ENCODE peak calls at places on chromosomes 6 and 20, in eight cellular contexts. M is adrenal gland, W is left lung, F is neural progenitor cell, R is foreskin keratinocyte, B is ascending aorta, I is psoas muscle, O is mammary epithelial cell. E is an unnamed sample. For H3K4me1, the result is how much of the 10 kb centered on the place peaks cover.

GRCh38 chr20:62453186-62453808 is 22.5 kb downstream of the GATA5 start:
- DNase-seq in M (no peak), W (no peak), F (no peak), R (no peak), B (no peak), I (no peak), O (no peak), E (no peak)

GRCh38 chr20:33010133-33010504 is 2.6 kb downstream of the BPIFB2 start:
- DNase-seq in M (no peak), W (no peak), F (no peak), R (no peak), B (no peak), I (no peak), O (no peak), E (no peak)

GRCh38 chr6:169315830-169316614 is 62.4 kb upstream of the THBS2 start:
- DNase-seq in M (no peak), W (no peak), F (no peak), R (no peak), B (no peak), I (no peak), O (no peak), E (no peak)

GRCh38 chr6:44235269-44235668 is 11.6 kb upstream of the HSP90AB1 start:
- DNase-seq in M (no peak), W (peak), F (no peak), R (no peak), B (no peak), I (no peak), O (no peak), E (no peak)

GRCh38 chr20:10304474-10305046 is 85.9 kb downstream of the SNAP25 start:
- DNase-seq in M (no peak), W (no peak), F (no peak), R (no peak), B (no peak), I (no peak), O (no peak), E (no peak)

GRCh38 chr6:40807484-40807883 is 220.3 kb upstream of the LRFN2 start:
- DNase-seq in M (no peak), W (no peak), F (no peak), R (peak), B (no peak), I (no peak), O (peak), E (no peak)

GRCh38 chr6:39239527-39240154 is 10.4 kb upstream of the KCNK5 start:
- DNase-seq in M (no peak), W (no peak), F (peak), R (no peak), B (no peak), I (no peak), O (no peak), E (no peak)

GRCh38 chr6:30727920-30728605 is 7.9 kb downstream of the TUBB start:
- DNase-seq in M (peak), W (no peak), F (no peak), R (no peak), B (no peak), I (no peak), O (no peak), E (no peak)

GRCh38 chr6:113644861-113645575 is 212.1 kb upstream of the MARCKS start:
- DNase-seq in M (no peak), W (no peak), F (no peak), R (peak), B (no peak), I (no peak), O (peak), E (no peak)

GRCh38 chr20:23626040-23626620 is 11.6 kb downstream of the CST3 start:
- DNase-seq in M (no peak), W (no peak), F (no peak), R (peak), B (no peak), I (no peak), O (peak), E (peak)

GRCh38 chr6:16760536-16761468 is at the start of gene ATXN1:
- DNase-seq in M (peak), W (no peak), F (peak), R (peak), B (peak), I (peak), O (peak), E (peak)

GRCh38 chr6:12165722-12166121 is 124.4 kb upstream of the EDN1 start:
- DNase-seq in M (no peak), W (no peak), F (no peak), R (no peak), B (no peak), I (no peak), O (no peak), E (no peak)

GRCh38 chr6:129671442-129672344 is 38.3 kb downstream of the ARHGAP18 start:
- DNase-seq in M (peak), W (no peak), F (peak), R (no peak), B (peak), I (no peak), O (no peak), E (no peak)

GRCh38 chr6:90301816-90302215 is 5.2 kb upstream of the BACH2 start:
- DNase-seq in M (no peak), W (no peak), F (no peak), R (no peak), B (no peak), I (no peak), O (no peak), E (no peak)

GRCh38 chr6:80094017-80094416 is 12.5 kb upstream of the BCKDHB start:
- DNase-seq in M (no peak), W (no peak), F (peak), R (no peak), B (no peak), I (no peak), O (no peak), E (no peak)

GRCh38 chr6:80676386-80676785 is 569.9 kb downstream of the BCKDHB start:
- DNase-seq in M (no peak), W (no peak), F (no peak), R (no peak), B (no peak), I (no peak), O (peak), E (no peak)

GRCh38 chr6:52543262-52543661 is 33.6 kb downstream of the TRAM2 start:
- DNase-seq in M (no peak), W (no peak), F (no peak), R (no peak), B (no peak), I (no peak), O (no peak), E (no peak)

GRCh38 chr20:59403261-59403961 is 103.0 kb downstream of the EDN3 start:
- DNase-seq in M (peak), W (no peak), F (peak), R (no peak), B (no peak), I (peak), O (no peak), E (no peak)
- H3K27ac ChIP-seq in M (no peak), W (no peak), F (no peak), R (no peak), B (no peak), I (no peak), O (no peak), E (no peak)

GRCh38 chr6:142756215-142756630 is 188.8 kb downstream of the HIVEP2 start:
- DNase-seq in M (no peak), W (no peak), F (no peak), R (peak), B (no peak), I (no peak), O (peak), E (no peak)
- TF ChIP-seq CTCF in M (no peak), W (no peak), F (no peak), R (peak), B (no peak), I (no peak), O (no peak), E (no peak)

DNA sequence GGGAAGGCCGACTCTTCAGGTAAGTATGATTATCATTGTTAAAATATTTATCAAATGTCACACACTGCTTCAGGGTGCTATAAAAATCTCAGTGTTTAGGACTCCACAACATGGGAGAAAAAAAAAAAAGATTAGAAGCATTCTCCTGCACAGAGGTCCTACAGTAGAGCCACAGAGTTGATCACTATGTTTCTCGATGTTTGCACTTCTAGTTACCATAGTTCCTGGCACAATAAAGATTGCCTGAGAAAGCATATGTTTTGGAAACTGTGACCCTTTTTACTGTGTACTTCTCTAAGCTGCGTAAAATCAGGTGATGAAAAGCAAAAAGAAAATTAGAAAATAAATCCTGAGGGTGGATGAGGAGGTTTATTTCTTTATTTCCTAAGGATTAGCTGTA is 269.9 kb upstream of the SYNCRIP start:
- DNase-seq in M (no peak), W (no peak), F (no peak), R (no peak), B (no peak), I (no peak), O (no peak), E (no peak)
- H3K4me1 ChIP-seq in M (under half), W (under half), F (under half), R (under half), B (under half), I (under half), O (under half), E (under half)

GRCh38 chr20:37316775-37317170 is 27.3 kb downstream of the MANBAL start:
- DNase-seq in M (no peak), W (no peak), F (no peak), R (no peak), B (no peak), I (no peak), O (no peak), E (no peak)
- H3K27ac ChIP-seq in M (no peak), W (no peak), F (no peak), R (no peak), B (peak), I (no peak), O (no peak), E (no peak)

DNA sequence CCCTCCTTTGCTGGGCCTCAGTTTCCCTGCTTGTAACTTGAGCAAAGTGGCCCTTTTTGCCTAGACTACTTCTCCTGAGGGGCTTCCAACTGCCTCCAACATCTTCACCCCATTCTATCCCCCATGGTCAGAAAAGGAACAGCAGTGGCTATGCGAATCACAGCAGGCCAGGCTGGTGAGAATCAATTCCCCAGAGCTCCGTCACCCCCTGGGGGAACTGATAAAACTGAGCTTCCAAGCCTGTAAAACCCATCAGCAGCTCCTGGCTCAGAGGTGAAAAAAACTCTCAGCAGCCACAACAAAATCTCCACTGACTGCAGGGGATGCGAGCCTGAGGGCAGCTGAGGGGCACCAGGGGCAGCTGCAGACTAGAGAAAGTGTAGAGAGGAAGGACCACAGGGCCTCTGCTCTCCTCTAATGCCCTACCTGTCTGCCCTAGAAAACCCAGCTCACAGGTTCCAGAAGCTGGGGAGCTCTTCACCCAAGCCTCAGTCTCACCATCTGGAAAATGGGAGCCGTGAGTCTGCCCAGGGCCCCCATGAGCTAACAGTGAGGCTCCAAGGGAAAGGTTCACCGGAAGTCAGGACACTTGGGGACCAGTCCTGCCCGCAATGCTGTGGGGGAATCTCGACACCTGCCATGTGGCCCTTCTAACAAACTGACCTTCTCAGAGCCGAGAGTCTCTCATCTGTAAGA is 120.6 kb downstream of the GRM4 start:
- DNase-seq in M (no peak), W (no peak), F (no peak), R (no peak), B (no peak), I (no peak), O (no peak), E (no peak)
- TF ChIP-seq CTCF in M (no peak), W (no peak), F (no peak), R (no peak), B (no peak), I (no peak), O (no peak), E (no peak)

GRCh38 chr20:60255426-60255825 is 297.2 kb downstream of the CDH26 start:
- DNase-seq in M (peak), W (no peak), F (peak), R (no peak), B (no peak), I (no peak), O (no peak), E (no peak)

GRCh38 chr20:60254901-60255411 is 296.7 kb downstream of the CDH26 start:
- DNase-seq in M (peak), W (no peak), F (peak), R (no peak), B (no peak), I (no peak), O (peak), E (no peak)

GRCh38 chr20:60255866-60256265 is 297.6 kb downstream of the CDH26 start:
- DNase-seq in M (peak), W (no peak), F (no peak), R (no peak), B (no peak), I (no peak), O (no peak), E (no peak)

GRCh38 chr20:60252866-60253265 is 294.6 kb downstream of the CDH26 start:
- DNase-seq in M (no peak), W (no peak), F (no peak), R (no peak), B (no peak), I (no peak), O (no peak), E (no peak)

GRCh38 chr20:60253471-60253870 is 295.2 kb downstream of the CDH26 start:
- DNase-seq in M (no peak), W (no peak), F (no peak), R (no peak), B (no peak), I (no peak), O (no peak), E (no peak)
- H3K4me1 ChIP-seq in M (under half), W (under half), F (under half), R (under half), B (under half), I (under half), O (under half), E (under half)

GRCh38 chr6:144330588-144330987 is 45.5 kb downstream of the UTRN start:
- DNase-seq in M (no peak), W (no peak), F (peak), R (no peak), B (no peak), I (no peak), O (peak), E (no peak)
- H3K27ac ChIP-seq in M (no peak), W (peak), F (no peak), R (no peak), B (no peak), I (peak), O (no peak), E (peak)

DNA sequence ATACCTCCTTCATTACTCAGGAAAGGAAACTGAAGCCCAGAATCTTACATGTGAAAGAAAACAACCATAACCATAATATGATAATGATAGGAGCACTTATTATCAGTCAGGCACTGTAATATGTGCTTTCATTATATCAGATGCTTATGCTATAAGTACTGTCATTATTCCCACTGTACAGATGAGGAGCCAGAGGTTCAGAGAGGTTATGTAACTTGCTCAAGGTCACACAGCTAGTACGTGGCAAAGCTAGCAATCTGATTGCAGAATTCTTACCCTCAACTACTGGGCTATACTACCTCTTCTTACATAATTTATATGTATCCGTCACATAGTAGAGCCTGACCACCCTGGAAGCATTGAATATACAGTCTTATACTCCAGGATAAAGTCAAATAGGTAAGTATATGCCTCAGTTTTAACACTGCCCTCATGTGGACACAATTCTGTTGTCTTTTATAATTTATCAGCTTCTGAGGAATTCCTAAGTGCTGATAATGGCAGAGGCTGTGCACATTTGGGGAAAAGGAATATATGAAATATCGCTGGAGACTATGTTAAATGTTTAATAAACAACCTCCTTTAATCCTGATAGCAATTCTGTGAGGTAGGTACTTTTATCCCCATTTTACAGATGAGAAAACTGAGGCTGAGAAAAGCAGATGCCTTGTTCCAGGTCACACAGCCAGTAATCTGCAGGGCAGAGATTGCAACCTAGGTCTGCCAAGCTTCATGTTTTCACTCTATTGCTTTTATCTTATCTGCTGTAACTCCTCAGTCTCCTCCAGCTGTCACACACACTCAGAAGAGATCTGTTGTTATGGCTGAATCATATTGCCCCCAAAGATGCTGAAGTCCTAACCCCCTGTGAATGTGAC is 13.4 kb downstream of the BCAS1 start:
- DNase-seq in M (no peak), W (no peak), F (no peak), R (no peak), B (no peak), I (no peak), O (no peak), E (no peak)
- TF ChIP-seq CTCF in M (no peak), W (no peak), F (no peak), R (peak), B (no peak), I (no peak), O (no peak), E (no peak)

E was measured in tibial artery.